ENCODE peak calls at places on chromosome 10, in six cellular contexts. X is PC-3, R is nephron progenitor cell, E is colonic mucosa, Q is coronary artery, O is HT-29. T is an unnamed sample.

GRCh38 chr10:86177483-86178155 is 189.0 kb downstream of the GRID1 start:
- DNase-seq in X (no peak), Q (no peak), E (no peak), O (no peak), R (no peak), T (no peak)

GRCh38 chr10:126123466-126123865 is 227.1 kb downstream of the FANK1 start:
- DNase-seq in X (no peak), E (peak; percentile 15), O (no peak), Q (no peak), R (no peak), T (no peak)

GRCh38 chr10:33302188-33302829 is 32.2 kb downstream of the NRP1 start:
- DNase-seq in E (no peak), X (no peak), O (no peak), R (no peak), Q (no peak), T (no peak)

GRCh38 chr10:69240455-69240854 is 20.3 kb downstream of the HKDC1 start:
- DNase-seq in Q (no peak), X (no peak), R (no peak), E (no peak), O (no peak), T (no peak)

GRCh38 chr10:49143249-49143648 is 9.4 kb upstream of the FAM170B start:
- DNase-seq in Q (no peak), R (no peak), E (no peak), O (no peak), X (no peak), T (no peak)

GRCh38 chr10:27759483-27760281 is 14.1 kb upstream of the MKX start:
- DNase-seq in R (no peak), X (peak; percentile 21), E (no peak), O (peak; percentile 1), Q (no peak), T (no peak)

GRCh38 chr10:69318997-69319727 is 40.9 kb downstream of the HK1 start:
- DNase-seq in R (peak; percentile 61), Q (peak; percentile 95), X (peak; percentile 76), E (peak; percentile 89), O (peak; percentile 64), T (no peak)

GRCh38 chr10:117654105-117654504 is 111.6 kb downstream of the EMX2 start:
- DNase-seq in X (no peak), Q (no peak), O (no peak), R (no peak), E (no peak), T (no peak)

GRCh38 chr10:124217906-124218769 is 124.7 kb upstream of the CHST15 start:
- DNase-seq in R (no peak), Q (peak; percentile 58), X (peak; percentile 3), O (peak; percentile 6), E (no peak), T (no peak)

GRCh38 chr10:58152698-58153263 is 114.9 kb downstream of the IPMK start:
- DNase-seq in X (peak; percentile 91), E (peak; percentile 59), Q (no peak), R (peak; percentile 58), O (peak; percentile 88), T (no peak)

GRCh38 chr10:96271017-96271815 is at the start of gene BLNK:
- DNase-seq in O (peak; percentile 70), X (peak; percentile 44), R (no peak), Q (no peak), E (peak; percentile 80), T (no peak)

GRCh38 chr10:102678842-102679289 is 34.6 kb downstream of the TRIM8 start:
- DNase-seq in X (peak; percentile 42), E (peak; percentile 70), Q (no peak), R (peak; percentile 85), O (peak; percentile 78), T (no peak)

GRCh38 chr10:100656479-100656878 is 88.9 kb upstream of the PAX2 start:
- DNase-seq in Q (no peak), X (no peak), E (no peak), R (peak; percentile 71), O (no peak), T (no peak)

GRCh38 chr10:117790177-117790576 is 247.6 kb downstream of the EMX2 start:
- DNase-seq in X (no peak), Q (no peak), E (no peak), O (no peak), R (no peak), T (no peak)

GRCh38 chr10:125149278-125150047 is 10.9 kb downstream of the CTBP2 start:
- DNase-seq in X (peak; percentile 45), E (peak; percentile 91), R (no peak), Q (no peak), O (peak; percentile 51), T (no peak)

GRCh38 chr10:48523820-48524758 is 80.8 kb downstream of the ARHGAP22 start:
- DNase-seq in Q (peak; percentile 72), O (no peak), X (peak; percentile 37), R (peak; percentile 72), E (no peak), T (no peak)

GRCh38 chr10:131928248-131929095 is 27.7 kb downstream of the PPP2R2D start:
- DNase-seq in R (no peak), E (no peak), X (no peak), O (no peak), Q (no peak), T (no peak)

GRCh38 chr10:108454793-108455192 is 1290.3 kb upstream of the SORCS1 start:
- DNase-seq in X (no peak), Q (no peak), O (no peak), R (no peak), E (no peak), T (no peak)

GRCh38 chr10:69179743-69180524 is at the start of gene SUPV3L1:
- DNase-seq in X (peak; percentile 99), O (peak; percentile 96), Q (peak; percentile 91), E (peak; percentile 96), R (peak; percentile 86), T (peak; percentile 73)

GRCh38 chr10:59240581-59241183 is 64.2 kb downstream of the PHYHIPL start:
- DNase-seq in O (peak; percentile 54), X (peak; percentile 79), E (peak; percentile 23), R (peak; percentile 16), Q (no peak), T (peak; percentile 6)

GRCh38 chr10:125276137-125276536 is 115.8 kb upstream of the CTBP2 start:
- DNase-seq in O (no peak), R (no peak), Q (no peak), E (no peak), X (no peak), T (no peak)

GRCh38 chr10:2745666-2746065 is 321.7 kb upstream of the PFKP start:
- DNase-seq in E (no peak), X (no peak), R (no peak), O (no peak), Q (no peak), T (no peak)

GRCh38 chr10:69807696-69808095 is 6.0 kb downstream of the COL13A1 start:
- DNase-seq in Q (no peak), E (no peak), R (no peak), O (no peak), X (peak; percentile 56), T (no peak)

GRCh38 chr10:24209421-24209770 is 458 bp downstream of the KIAA1217 start:
- DNase-seq in E (no peak), O (peak; percentile 16), Q (no peak), X (peak; percentile 72), R (peak; percentile 25), T (peak; percentile 22)

GRCh38 chr10:100812978-100813377 is 67.6 kb downstream of the PAX2 start:
- DNase-seq in Q (no peak), E (no peak), O (peak; percentile 31), R (no peak), X (no peak), T (no peak)

GRCh38 chr10:80459047-80459865 is 5.1 kb downstream of the TSPAN14 start:
- DNase-seq in E (peak; percentile 88), O (peak; percentile 75), R (no peak), Q (no peak), X (no peak), T (no peak)

GRCh38 chr10:21516270-21517131 is 9.0 kb downstream of the SKIDA1 start:
- DNase-seq in E (peak; percentile 43), Q (peak; percentile 76), R (peak; percentile 68), X (peak; percentile 55), O (peak; percentile 68), T (no peak)

GRCh38 chr10:86770412-86770960 is 14.1 kb downstream of the BMPR1A start:
- DNase-seq in E (no peak), R (no peak), O (no peak), Q (no peak), X (no peak), T (no peak)

GRCh38 chr10:110797416-110797815 is 74.3 kb upstream of the PDCD4 start:
- DNase-seq in R (no peak), Q (no peak), X (no peak), O (no peak), E (no peak), T (no peak)

GRCh38 chr10:124560377-124560776 is 98.8 kb downstream of the LHPP start:
- DNase-seq in E (no peak), X (no peak), R (no peak), O (no peak), Q (peak; percentile 92), T (no peak)

GRCh38 chr10:71770255-71770654 is 3.1 kb downstream of the VSIR start:
- DNase-seq in E (no peak), O (no peak), R (no peak), Q (no peak), X (no peak), T (no peak)

GRCh38 chr10:43272030-43272429 is 5.2 kb upstream of the RASGEF1A start:
- DNase-seq in X (no peak), Q (peak; percentile 22), O (no peak), E (no peak), R (no peak), T (no peak)

GRCh38 chr10:124917939-124918830 is 23.7 kb upstream of the ZRANB1 start:
- DNase-seq in O (peak; percentile 47), Q (no peak), X (peak; percentile 65), E (peak; percentile 24), R (no peak), T (no peak)

GRCh38 chr10:94397549-94398370 is 4.6 kb upstream of the TBC1D12 start:
- DNase-seq in R (no peak), Q (no peak), E (no peak), O (no peak), X (peak; percentile 20), T (no peak)

GRCh38 chr10:99484626-99485581 is 47.8 kb upstream of the NKX2-3 start:
- DNase-seq in Q (no peak), O (peak; percentile 45), R (no peak), E (no peak), X (peak; percentile 53), T (no peak)

GRCh38 chr10:13613519-13613918 is 26.8 kb downstream of the PRPF18 start:
- DNase-seq in R (no peak), E (no peak), Q (no peak), X (peak; percentile 7), O (peak; percentile 5), T (no peak)

GRCh38 chr10:117364121-117364960 is 10.9 kb downstream of the PDZD8 start:
- DNase-seq in R (no peak), Q (no peak), X (no peak), O (peak; percentile 41), E (no peak), T (no peak)

GRCh38 chr10:132900211-132900756 is 42.1 kb downstream of the CFAP46 start:
- DNase-seq in R (no peak), E (no peak), X (no peak), Q (no peak), O (no peak), T (no peak)

GRCh38 chr10:102651455-102652169 is 7.3 kb downstream of the TRIM8 start:
- DNase-seq in Q (no peak), X (no peak), E (no peak), R (no peak), O (no peak), T (no peak)

GRCh38 chr10:78320990-78321389 is 287.3 kb downstream of the RPS24 start:
- DNase-seq in E (no peak), O (no peak), Q (no peak), R (no peak), X (no peak), T (no peak)

T was measured in SK-N-MC.